ENCODE peak calls at places on chromosomes 7 and 10, in nine cellular contexts. One of them, this sample, is unnamed.

GRCh38 chr10:125411724-125412123 is 251.4 kb upstream of the CTBP2 start:
- DNase-seq in RWPE1: peak; percentile 72
- DNase-seq in AG20443: peak; percentile 35
- DNase-seq in stimulated activated CD4-positive, alpha-beta T cell treated with anti-CD3 and anti-CD28 coated beads, Interleukin-4, amount 100 ng/mL, for 48 hours: no peak
- DNase-seq in CD14-positive monocyte: no peak
- DNase-seq in hypothalamus: no peak
- DNase-seq in stimulated activated CD8-positive, alpha-beta memory T cell treated with anti-CD3 and anti-CD28 coated beads, Interleukin-7, amount 100 ng/mL, for 1 hour: no peak
- DNase-seq in fibroblast of the aortic adventitia: peak; percentile 78
- DNase-seq in mammary epithelial cell: peak; percentile 94
- DNase-seq in this sample: no peak

GRCh38 chr7:44158873-44159631 is 17.9 kb upstream of the MYL7 start:
- DNase-seq in CD14-positive monocyte: no peak
- DNase-seq in mammary epithelial cell: no peak
- DNase-seq in RWPE1: no peak
- DNase-seq in fibroblast of the aortic adventitia: no peak
- DNase-seq in stimulated activated CD8-positive, alpha-beta memory T cell treated with anti-CD3 and anti-CD28 coated beads, Interleukin-7, amount 100 ng/mL, for 1 hour: no peak
- DNase-seq in AG20443: no peak
- DNase-seq in stimulated activated CD4-positive, alpha-beta T cell treated with anti-CD3 and anti-CD28 coated beads, Interleukin-4, amount 100 ng/mL, for 48 hours: no peak
- DNase-seq in hypothalamus: no peak
- DNase-seq in this sample: no peak

GRCh38 chr7:41855798-41856197 is 152.9 kb upstream of the INHBA start:
- DNase-seq in AG20443: no peak
- DNase-seq in RWPE1: no peak
- DNase-seq in stimulated activated CD4-positive, alpha-beta T cell treated with anti-CD3 and anti-CD28 coated beads, Interleukin-4, amount 100 ng/mL, for 48 hours: no peak
- DNase-seq in stimulated activated CD8-positive, alpha-beta memory T cell treated with anti-CD3 and anti-CD28 coated beads, Interleukin-7, amount 100 ng/mL, for 1 hour: no peak
- DNase-seq in hypothalamus: no peak
- DNase-seq in mammary epithelial cell: peak; percentile 47
- DNase-seq in CD14-positive monocyte: no peak
- DNase-seq in fibroblast of the aortic adventitia: peak; percentile 15
- DNase-seq in this sample: no peak

GRCh38 chr7:116630932-116631449 is 41.0 kb upstream of the MET start:
- DNase-seq in fibroblast of the aortic adventitia: peak; percentile 96
- DNase-seq in mammary epithelial cell: peak; percentile 100
- DNase-seq in AG20443: peak; percentile 81
- DNase-seq in RWPE1: peak; percentile 87
- DNase-seq in CD14-positive monocyte: peak; percentile 89
- DNase-seq in hypothalamus: no peak
- DNase-seq in stimulated activated CD8-positive, alpha-beta memory T cell treated with anti-CD3 and anti-CD28 coated beads, Interleukin-7, amount 100 ng/mL, for 1 hour: no peak
- DNase-seq in stimulated activated CD4-positive, alpha-beta T cell treated with anti-CD3 and anti-CD28 coated beads, Interleukin-4, amount 100 ng/mL, for 48 hours: no peak
- DNase-seq in this sample: peak; percentile 26

GRCh38 chr7:128153436-128153835 is 87.6 kb upstream of the LEP start:
- DNase-seq in mammary epithelial cell: no peak
- DNase-seq in stimulated activated CD4-positive, alpha-beta T cell treated with anti-CD3 and anti-CD28 coated beads, Interleukin-4, amount 100 ng/mL, for 48 hours: no peak
- DNase-seq in hypothalamus: no peak
- DNase-seq in fibroblast of the aortic adventitia: no peak
- DNase-seq in AG20443: no peak
- DNase-seq in RWPE1: no peak
- DNase-seq in stimulated activated CD8-positive, alpha-beta memory T cell treated with anti-CD3 and anti-CD28 coated beads, Interleukin-7, amount 100 ng/mL, for 1 hour: no peak
- DNase-seq in CD14-positive monocyte: no peak
- DNase-seq in this sample: no peak

GRCh38 chr7:151796091-151796870 is 80.6 kb downstream of the PRKAG2 start:
- DNase-seq in fibroblast of the aortic adventitia: peak; percentile 25
- DNase-seq in CD14-positive monocyte: peak; percentile 98
- DNase-seq in hypothalamus: no peak
- DNase-seq in AG20443: peak; percentile 90
- DNase-seq in stimulated activated CD4-positive, alpha-beta T cell treated with anti-CD3 and anti-CD28 coated beads, Interleukin-4, amount 100 ng/mL, for 48 hours: no peak
- DNase-seq in stimulated activated CD8-positive, alpha-beta memory T cell treated with anti-CD3 and anti-CD28 coated beads, Interleukin-7, amount 100 ng/mL, for 1 hour: no peak
- DNase-seq in mammary epithelial cell: peak; percentile 6
- DNase-seq in RWPE1: peak; percentile 62
- DNase-seq in this sample: no peak

GRCh38 chr10:20257422-20257821 is 441.2 kb downstream of the PLXDC2 start:
- DNase-seq in hypothalamus: no peak
- DNase-seq in AG20443: no peak
- DNase-seq in CD14-positive monocyte: no peak
- DNase-seq in mammary epithelial cell: peak; percentile 35
- DNase-seq in stimulated activated CD4-positive, alpha-beta T cell treated with anti-CD3 and anti-CD28 coated beads, Interleukin-4, amount 100 ng/mL, for 48 hours: no peak
- DNase-seq in fibroblast of the aortic adventitia: no peak
- DNase-seq in RWPE1: no peak
- DNase-seq in stimulated activated CD8-positive, alpha-beta memory T cell treated with anti-CD3 and anti-CD28 coated beads, Interleukin-7, amount 100 ng/mL, for 1 hour: no peak
- DNase-seq in this sample: no peak

GRCh38 chr7:117873056-117873932 is at the start of gene CTTNBP2:
- DNase-seq in AG20443: peak; percentile 80
- DNase-seq in stimulated activated CD8-positive, alpha-beta memory T cell treated with anti-CD3 and anti-CD28 coated beads, Interleukin-7, amount 100 ng/mL, for 1 hour: no peak
- DNase-seq in mammary epithelial cell: peak; percentile 30
- DNase-seq in RWPE1: peak; percentile 15
- DNase-seq in stimulated activated CD4-positive, alpha-beta T cell treated with anti-CD3 and anti-CD28 coated beads, Interleukin-4, amount 100 ng/mL, for 48 hours: no peak
- DNase-seq in hypothalamus: no peak
- DNase-seq in fibroblast of the aortic adventitia: peak; percentile 51
- DNase-seq in CD14-positive monocyte: no peak
- DNase-seq in this sample: peak; percentile 90

GRCh38 chr10:109287858-109288257 is 635.5 kb downstream of the XPNPEP1 start:
- DNase-seq in AG20443: no peak
- DNase-seq in CD14-positive monocyte: no peak
- DNase-seq in hypothalamus: no peak
- DNase-seq in fibroblast of the aortic adventitia: no peak
- DNase-seq in RWPE1: no peak
- DNase-seq in mammary epithelial cell: no peak
- DNase-seq in stimulated activated CD4-positive, alpha-beta T cell treated with anti-CD3 and anti-CD28 coated beads, Interleukin-4, amount 100 ng/mL, for 48 hours: no peak
- DNase-seq in stimulated activated CD8-positive, alpha-beta memory T cell treated with anti-CD3 and anti-CD28 coated beads, Interleukin-7, amount 100 ng/mL, for 1 hour: no peak
- DNase-seq in this sample: no peak

GRCh38 chr10:86642021-86642420 is 12.3 kb upstream of the OPN4 start:
- DNase-seq in fibroblast of the aortic adventitia: no peak
- DNase-seq in mammary epithelial cell: no peak
- DNase-seq in stimulated activated CD4-positive, alpha-beta T cell treated with anti-CD3 and anti-CD28 coated beads, Interleukin-4, amount 100 ng/mL, for 48 hours: no peak
- DNase-seq in CD14-positive monocyte: no peak
- DNase-seq in hypothalamus: no peak
- DNase-seq in RWPE1: no peak
- DNase-seq in AG20443: no peak
- DNase-seq in stimulated activated CD8-positive, alpha-beta memory T cell treated with anti-CD3 and anti-CD28 coated beads, Interleukin-7, amount 100 ng/mL, for 1 hour: no peak
- DNase-seq in this sample: no peak

GRCh38 chr10:71232089-71232998 is 20.0 kb downstream of the UNC5B start:
- DNase-seq in RWPE1: no peak
- DNase-seq in AG20443: peak; percentile 74
- DNase-seq in hypothalamus: peak; percentile 80
- DNase-seq in CD14-positive monocyte: no peak
- DNase-seq in mammary epithelial cell: no peak
- DNase-seq in stimulated activated CD4-positive, alpha-beta T cell treated with anti-CD3 and anti-CD28 coated beads, Interleukin-4, amount 100 ng/mL, for 48 hours: no peak
- DNase-seq in fibroblast of the aortic adventitia: peak; percentile 63
- DNase-seq in stimulated activated CD8-positive, alpha-beta memory T cell treated with anti-CD3 and anti-CD28 coated beads, Interleukin-7, amount 100 ng/mL, for 1 hour: no peak
- DNase-seq in this sample: no peak

GRCh38 chr10:133361227-133361626 is 3.4 kb upstream of the FUOM start:
- DNase-seq in fibroblast of the aortic adventitia: no peak
- DNase-seq in stimulated activated CD4-positive, alpha-beta T cell treated with anti-CD3 and anti-CD28 coated beads, Interleukin-4, amount 100 ng/mL, for 48 hours: no peak
- DNase-seq in stimulated activated CD8-positive, alpha-beta memory T cell treated with anti-CD3 and anti-CD28 coated beads, Interleukin-7, amount 100 ng/mL, for 1 hour: no peak
- DNase-seq in hypothalamus: no peak
- DNase-seq in RWPE1: no peak
- DNase-seq in AG20443: no peak
- DNase-seq in CD14-positive monocyte: no peak
- DNase-seq in mammary epithelial cell: no peak
- DNase-seq in this sample: no peak

This sample was measured in neural progenitor cell.